ENCODE peak calls at places on chromosomes 4 and X, in four cellular contexts. H is hepatocyte, T is A549, G is SK-N-SH. N is an unnamed sample.

GRCh38 chrX:56733459-56734046 is 4.5 kb downstream of the NBDY start:
- DNase-seq in H (peak; percentile 73), T (peak; percentile 16), G (peak; percentile 41), N (peak; percentile 58)

GRCh38 chr4:139243448-139244365 is 36.3 kb downstream of the MGARP start:
- DNase-seq in H (peak; percentile 12), T (no peak), G (no peak), N (peak; percentile 69)

GRCh38 chr4:186770446-186771175 is 47.0 kb upstream of the FAT1 start:
- DNase-seq in H (no peak), T (no peak), G (no peak), N (no peak)

GRCh38 chrX:11137543-11138139 is 26.5 kb downstream of the HCCS start:
- DNase-seq in H (peak; percentile 63), T (no peak), G (peak; percentile 39), N (no peak)

GRCh38 chrX:48905090-48905790 is 6.2 kb downstream of the SLC35A2 start:
- DNase-seq in H (no peak), T (no peak), G (no peak), N (peak; percentile 38)

GRCh38 chr4:182448281-182449151 is 205.3 kb downstream of the TENM3 start:
- DNase-seq in H (peak; percentile 96), T (peak; percentile 72), G (peak; percentile 97), N (peak; percentile 100)

GRCh38 chr4:125140966-125141495 is 173.7 kb upstream of the FAT4 start:
- DNase-seq in H (no peak), T (no peak), G (peak; percentile 17), N (no peak)

GRCh38 chr4:87502580-87503238 is 26.5 kb downstream of the SPARCL1 start:
- DNase-seq in H (no peak), T (no peak), G (no peak), N (no peak)

GRCh38 chr4:650951-651883 is 22.9 kb downstream of the ATP5ME start:
- DNase-seq in H (no peak), T (no peak), G (no peak), N (peak; percentile 88)

GRCh38 chr4:144611850-144612249 is 34.1 kb upstream of the HHIP start:
- DNase-seq in H (peak; percentile 23), T (peak; percentile 6), G (peak; percentile 25), N (no peak)

GRCh38 chr4:99417125-99417524 is 18.0 kb downstream of the ADH7 start:
- DNase-seq in H (no peak), T (no peak), G (no peak), N (no peak)

GRCh38 chrX:30283456-30284200 is 25.6 kb downstream of the NR0B1 start:
- DNase-seq in H (peak; percentile 41), T (peak; percentile 76), G (no peak), N (no peak)

GRCh38 chr4:131427000-131427399 is 1722.1 kb upstream of the PCDH10 start:
- DNase-seq in H (no peak), T (no peak), G (no peak), N (no peak)

GRCh38 chrX:26873736-26874135 is 589.4 kb downstream of the PPP4R3C start:
- DNase-seq in H (no peak), T (no peak), G (no peak), N (no peak)
- H3K4me2 ChIP-seq in H (no peak overlapping the region), T (no peak overlapping the region), G (no peak overlapping the region), N (no peak overlapping the region)

GRCh38 chr4:85740431-85740861 is 265.5 kb downstream of the ARHGAP24 start:
- DNase-seq in H (no peak), T (no peak), G (no peak), N (no peak)
- H3K4me1 ChIP-seq in H (no peaks in the 10 kb centered on the region), T (peaks cover 37% of the 10 kb centered on the region), G (no peaks in the 10 kb centered on the region), N (peaks cover 30% of the 10 kb centered on the region)

GRCh38 chrX:4110964-4111363 is 397.5 kb upstream of the PRKX start:
- DNase-seq in H (no peak), T (no peak), G (no peak), N (no peak)
- TF ChIP-seq CTCF in H (no peak), T (no peak), G (no peak), N (no peak)

DNA sequence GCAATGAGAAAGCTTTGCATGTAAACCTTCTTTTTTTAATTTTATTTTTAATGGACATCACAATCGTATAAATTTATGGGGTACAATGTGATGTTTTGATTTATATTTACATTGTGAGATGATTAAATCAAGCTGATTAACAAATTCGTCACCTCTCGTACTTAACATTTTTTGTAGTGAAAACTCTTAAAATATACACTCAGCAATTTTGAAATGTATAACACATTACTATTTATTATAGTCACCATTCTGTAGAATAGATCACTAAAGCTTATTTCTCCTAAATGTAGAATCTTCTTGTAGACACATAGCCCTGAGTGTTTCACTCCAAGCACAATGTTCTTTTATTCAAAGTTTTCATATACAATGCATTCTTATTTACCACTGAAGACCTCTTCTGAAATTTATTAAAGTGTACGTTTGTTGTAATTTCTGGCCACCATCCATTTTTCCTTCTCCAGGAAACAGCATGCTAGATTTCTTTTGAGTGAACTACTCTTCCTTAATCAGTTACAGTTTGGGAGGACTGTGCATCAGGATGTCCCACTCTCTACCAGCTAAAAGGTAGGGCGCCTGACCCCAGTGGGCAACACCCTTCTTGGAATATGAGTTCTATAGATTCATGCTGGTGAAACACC is 4.4 kb upstream of the RBBP7 start:
- DNase-seq in H (no peak), T (no peak), G (no peak), N (no peak)
- H3K4me2 ChIP-seq in H (no peak overlapping the region), T (no peak overlapping the region), G (no peak overlapping the region), N (no peak overlapping the region)

GRCh38 chr4:57043304-57044251 is 64.9 kb downstream of the POLR2B start:
- DNase-seq in H (no peak), T (no peak), G (no peak), N (peak; percentile 81)
- H3K4me1 ChIP-seq in H (no peaks in the 10 kb centered on the region), T (peaks cover 67% of the 10 kb centered on the region), G (peaks cover 10% of the 10 kb centered on the region), N (peaks cover 53% of the 10 kb centered on the region)

DNA sequence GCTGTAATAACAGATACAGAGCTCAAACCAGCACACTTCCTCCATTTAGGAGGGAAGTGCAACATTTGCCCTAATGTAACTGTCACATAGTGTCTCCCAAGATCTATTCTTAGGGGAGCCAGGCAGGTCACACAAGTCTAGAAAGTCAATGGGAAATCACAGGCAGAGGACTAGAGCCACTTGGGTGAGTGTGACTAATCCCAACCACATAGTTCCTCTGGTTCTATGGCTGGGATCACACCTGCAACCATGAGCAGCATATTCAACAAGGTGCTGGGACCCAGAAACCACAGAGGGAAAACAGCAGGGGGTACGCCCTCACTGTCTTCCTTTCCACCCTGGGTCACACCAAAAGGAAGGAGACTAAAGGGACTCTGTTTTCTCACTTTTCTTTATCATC is 66.8 kb upstream of the TACR3 start:
- DNase-seq in H (no peak), T (no peak), G (no peak), N (no peak)
- TF ChIP-seq CTCF in H (no peak), T (no peak), G (no peak), N (no peak)